ENCODE peak calls at places on chromosomes 2 and 18, in eight cellular contexts. One of them, this sample, is unnamed.

GRCh38 chr18:58363767-58364540 is 264.9 kb downstream of the ALPK2 start:
- DNase-seq in T-helper 9 cell: no peak
- DNase-seq in activated CD4-positive, CD25-positive, alpha-beta regulatory T cell treated with anti-CD3 and anti-CD28 coated beads, Interleukin-2, amount 50 U/mL, for 72 hours: no peak
- DNase-seq in NCI-H1417: no peak
- DNase-seq in fibroblast of gingiva: peak; percentile 36
- DNase-seq in adipocyte: peak; percentile 62
- DNase-seq in H54: no peak
- DNase-seq in NCI-H1930: no peak
- DNase-seq in this sample: peak; percentile 63

GRCh38 chr18:51196811-51197660 is 445 bp downstream of the MEX3C start:
- DNase-seq in T-helper 9 cell: no peak
- DNase-seq in activated CD4-positive, CD25-positive, alpha-beta regulatory T cell treated with anti-CD3 and anti-CD28 coated beads, Interleukin-2, amount 50 U/mL, for 72 hours: peak; percentile 63
- DNase-seq in NCI-H1417: peak; percentile 78
- DNase-seq in fibroblast of gingiva: peak; percentile 62
- DNase-seq in adipocyte: peak; percentile 66
- DNase-seq in H54: no peak
- DNase-seq in NCI-H1930: no peak
- DNase-seq in this sample: peak; percentile 62

GRCh38 chr2:71852141-71852711 is 295.4 kb downstream of the CYP26B1 start:
- DNase-seq in T-helper 9 cell: no peak
- DNase-seq in activated CD4-positive, CD25-positive, alpha-beta regulatory T cell treated with anti-CD3 and anti-CD28 coated beads, Interleukin-2, amount 50 U/mL, for 72 hours: no peak
- DNase-seq in NCI-H1417: no peak
- DNase-seq in fibroblast of gingiva: no peak
- DNase-seq in adipocyte: no peak
- DNase-seq in H54: no peak
- DNase-seq in NCI-H1930: no peak
- DNase-seq in this sample: peak; percentile 48

GRCh38 chr2:70785137-70785911 is 5.1 kb downstream of the FIGLA start:
- DNase-seq in T-helper 9 cell: no peak
- DNase-seq in activated CD4-positive, CD25-positive, alpha-beta regulatory T cell treated with anti-CD3 and anti-CD28 coated beads, Interleukin-2, amount 50 U/mL, for 72 hours: no peak
- DNase-seq in NCI-H1417: peak; percentile 69
- DNase-seq in fibroblast of gingiva: no peak
- DNase-seq in adipocyte: no peak
- DNase-seq in H54: no peak
- DNase-seq in NCI-H1930: no peak
- DNase-seq in this sample: peak; percentile 54

GRCh38 chr18:8705941-8706544 is 687 bp downstream of the MTCL1 start:
- DNase-seq in T-helper 9 cell: no peak
- DNase-seq in activated CD4-positive, CD25-positive, alpha-beta regulatory T cell treated with anti-CD3 and anti-CD28 coated beads, Interleukin-2, amount 50 U/mL, for 72 hours: peak; percentile 34
- DNase-seq in NCI-H1417: peak; percentile 60
- DNase-seq in fibroblast of gingiva: no peak
- DNase-seq in adipocyte: peak; percentile 63
- DNase-seq in H54: peak; percentile 26
- DNase-seq in NCI-H1930: no peak
- DNase-seq in this sample: no peak

GRCh38 chr2:121128741-121129659 is 156.0 kb downstream of the TFCP2L1 start:
- DNase-seq in T-helper 9 cell: no peak
- DNase-seq in activated CD4-positive, CD25-positive, alpha-beta regulatory T cell treated with anti-CD3 and anti-CD28 coated beads, Interleukin-2, amount 50 U/mL, for 72 hours: no peak
- DNase-seq in NCI-H1417: no peak
- DNase-seq in fibroblast of gingiva: no peak
- DNase-seq in adipocyte: peak; percentile 37
- DNase-seq in H54: no peak
- DNase-seq in NCI-H1930: no peak
- DNase-seq in this sample: no peak

GRCh38 chr2:43212931-43213330 is 13.5 kb downstream of the ZFP36L2 start:
- DNase-seq in T-helper 9 cell: no peak
- DNase-seq in activated CD4-positive, CD25-positive, alpha-beta regulatory T cell treated with anti-CD3 and anti-CD28 coated beads, Interleukin-2, amount 50 U/mL, for 72 hours: no peak
- DNase-seq in NCI-H1417: no peak
- DNase-seq in fibroblast of gingiva: no peak
- DNase-seq in adipocyte: no peak
- DNase-seq in H54: no peak
- DNase-seq in NCI-H1930: no peak
- DNase-seq in this sample: no peak

GRCh38 chr2:70668432-70668831 is 99.6 kb downstream of the ADD2 start:
- DNase-seq in T-helper 9 cell: no peak
- DNase-seq in activated CD4-positive, CD25-positive, alpha-beta regulatory T cell treated with anti-CD3 and anti-CD28 coated beads, Interleukin-2, amount 50 U/mL, for 72 hours: no peak
- DNase-seq in NCI-H1417: no peak
- DNase-seq in fibroblast of gingiva: no peak
- DNase-seq in adipocyte: no peak
- DNase-seq in H54: no peak
- DNase-seq in NCI-H1930: no peak
- DNase-seq in this sample: no peak

GRCh38 chr2:240640939-240641338 is 15.7 kb downstream of the GPR35 start:
- DNase-seq in T-helper 9 cell: no peak
- DNase-seq in activated CD4-positive, CD25-positive, alpha-beta regulatory T cell treated with anti-CD3 and anti-CD28 coated beads, Interleukin-2, amount 50 U/mL, for 72 hours: no peak
- DNase-seq in NCI-H1417: peak; percentile 18
- DNase-seq in fibroblast of gingiva: peak; percentile 12
- DNase-seq in adipocyte: peak; percentile 55
- DNase-seq in H54: peak; percentile 53
- DNase-seq in NCI-H1930: peak; percentile 6
- DNase-seq in this sample: peak; percentile 21

GRCh38 chr2:112962308-112963175 is 15.3 kb upstream of the IL36G start:
- DNase-seq in T-helper 9 cell: no peak
- DNase-seq in activated CD4-positive, CD25-positive, alpha-beta regulatory T cell treated with anti-CD3 and anti-CD28 coated beads, Interleukin-2, amount 50 U/mL, for 72 hours: no peak
- DNase-seq in NCI-H1417: peak; percentile 26
- DNase-seq in fibroblast of gingiva: no peak
- DNase-seq in adipocyte: no peak
- DNase-seq in H54: no peak
- DNase-seq in NCI-H1930: no peak
- DNase-seq in this sample: no peak

GRCh38 chr18:39635966-39636365 is 2070.4 kb upstream of the CELF4 start:
- DNase-seq in T-helper 9 cell: no peak
- DNase-seq in activated CD4-positive, CD25-positive, alpha-beta regulatory T cell treated with anti-CD3 and anti-CD28 coated beads, Interleukin-2, amount 50 U/mL, for 72 hours: no peak
- DNase-seq in NCI-H1417: no peak
- DNase-seq in fibroblast of gingiva: no peak
- DNase-seq in adipocyte: peak; percentile 11
- DNase-seq in H54: no peak
- DNase-seq in NCI-H1930: no peak
- DNase-seq in this sample: peak; percentile 20

GRCh38 chr18:57084331-57085298 is 62.3 kb upstream of the BOD1L2 start:
- DNase-seq in T-helper 9 cell: no peak
- DNase-seq in activated CD4-positive, CD25-positive, alpha-beta regulatory T cell treated with anti-CD3 and anti-CD28 coated beads, Interleukin-2, amount 50 U/mL, for 72 hours: no peak
- DNase-seq in NCI-H1417: peak; percentile 35
- DNase-seq in fibroblast of gingiva: no peak
- DNase-seq in adipocyte: no peak
- DNase-seq in H54: no peak
- DNase-seq in NCI-H1930: no peak
- DNase-seq in this sample: no peak

GRCh38 chr2:190972213-190972612 is 41.8 kb downstream of the STAT1 start:
- DNase-seq in T-helper 9 cell: no peak
- DNase-seq in activated CD4-positive, CD25-positive, alpha-beta regulatory T cell treated with anti-CD3 and anti-CD28 coated beads, Interleukin-2, amount 50 U/mL, for 72 hours: no peak
- DNase-seq in NCI-H1417: no peak
- DNase-seq in fibroblast of gingiva: peak; percentile 24
- DNase-seq in adipocyte: no peak
- DNase-seq in H54: no peak
- DNase-seq in NCI-H1930: no peak
- DNase-seq in this sample: no peak